ENCODE peak calls at places on chromosomes 5 and 9, in four cellular contexts. O, Q, R and D are unnamed samples.

GRCh38 chr5:142087920-142088679 is 20.5 kb upstream of the NDFIP1 start:
- DNase-seq in O (no peak), Q (no peak), R (no peak), D (no peak)

GRCh38 chr9:112887377-112887776 is 3.3 kb downstream of the SLC46A2 start:
- DNase-seq in O (no peak), Q (peak; percentile 22), R (no peak), D (peak; percentile 41)

GRCh38 chr9:27564685-27565084 is 8.6 kb downstream of the C9orf72 start:
- DNase-seq in O (no peak), Q (no peak), R (no peak), D (no peak)

GRCh38 chr9:138098908-138099791 is 221.6 kb downstream of the CACNA1B start:
- DNase-seq in O (no peak), Q (peak; percentile 43), R (no peak), D (peak; percentile 38)

GRCh38 chr9:13049223-13049622 is 230.3 kb downstream of the MPDZ start:
- DNase-seq in O (no peak), Q (no peak), R (peak; percentile 20), D (no peak)

GRCh38 chr9:96027271-96028131 is 152.0 kb downstream of the ERCC6L2 start:
- DNase-seq in O (no peak), Q (no peak), R (no peak), D (no peak)

GRCh38 chr5:171434874-171435273 is 15.4 kb downstream of the FGF18 start:
- DNase-seq in O (no peak), Q (no peak), R (no peak), D (no peak)

GRCh38 chr5:151164687-151165392 is 7.3 kb upstream of the ANXA6 start:
- DNase-seq in O (peak; percentile 60), Q (peak; percentile 85), R (peak; percentile 58), D (peak; percentile 79)

GRCh38 chr5:178288373-178289368 is 56.1 kb upstream of the PHYKPL start:
- DNase-seq in O (peak; percentile 61), Q (no peak), R (peak; percentile 1), D (no peak)

GRCh38 chr9:136407911-136408310 is 2.5 kb downstream of the ENTR1 start:
- DNase-seq in O (no peak), Q (no peak), R (no peak), D (no peak)

GRCh38 chr5:108003178-108003577 is 332.4 kb upstream of the EFNA5 start:
- DNase-seq in O (peak; percentile 26), Q (no peak), R (peak; percentile 54), D (no peak)

GRCh38 chr5:84477485-84477884 is 92.8 kb upstream of the EDIL3 start:
- DNase-seq in O (no peak), Q (no peak), R (no peak), D (no peak)

GRCh38 chr9:4508246-4508906 is 18.1 kb downstream of the SLC1A1 start:
- DNase-seq in O (peak; percentile 81), Q (no peak), R (peak; percentile 63), D (no peak)

GRCh38 chr5:128035689-128036088 is 47.9 kb upstream of the SLC12A2 start:
- DNase-seq in O (no peak), Q (no peak), R (no peak), D (no peak)

GRCh38 chr9:5633243-5633642 is 4.3 kb downstream of the RIC1 start:
- DNase-seq in O (peak; percentile 53), Q (no peak), R (peak; percentile 74), D (no peak)

GRCh38 chr9:98640394-98640793 is 68.3 kb downstream of the GABBR2 start:
- DNase-seq in O (no peak), Q (no peak), R (no peak), D (no peak)

GRCh38 chr9:68750786-68751185 is 45.7 kb downstream of the PIP5K1B start:
- DNase-seq in O (peak; percentile 4), Q (no peak), R (no peak), D (no peak)

GRCh38 chr9:118529210-118529609 is 825.0 kb downstream of the TLR4 start:
- DNase-seq in O (peak; percentile 37), Q (no peak), R (peak; percentile 52), D (no peak)

GRCh38 chr9:128892223-128892892 is 10.4 kb downstream of the LRRC8A start:
- DNase-seq in O (peak; percentile 97), Q (peak; percentile 96), R (peak; percentile 90), D (peak; percentile 88)

GRCh38 chr9:82133973-82134372 is 145.4 kb downstream of the SPATA31D1 start:
- DNase-seq in O (no peak), Q (no peak), R (peak; percentile 34), D (no peak)

GRCh38 chr5:112240011-112240410 is 179.1 kb downstream of the EPB41L4A start:
- DNase-seq in O (no peak), Q (no peak), R (peak; percentile 5), D (no peak)

GRCh38 chr9:135301271-135302263 is 178.0 kb upstream of the PPP1R26 start:
- DNase-seq in O (no peak), Q (no peak), R (no peak), D (no peak)

GRCh38 chr5:3010301-3010952 is 258.9 kb upstream of the IRX2 start:
- DNase-seq in O (peak; percentile 71), Q (peak; percentile 14), R (no peak), D (no peak)

GRCh38 chr9:113988385-113988784 is 89.7 kb downstream of the AMBP start:
- DNase-seq in O (no peak), Q (no peak), R (no peak), D (no peak)
- H3K27ac ChIP-seq in O (no peak overlapping the region), Q (peak overlapping the region; percentile 85), R (no peak overlapping the region), D (peak overlapping the region; percentile 35)

GRCh38 chr5:39760385-39761198 is 335.8 kb upstream of the DAB2 start:
- DNase-seq in O (peak; percentile 84), Q (no peak), R (peak; percentile 97), D (no peak)
- H3K4me3 ChIP-seq in O (no peak overlapping the region), Q (peak overlapping the region; percentile 41), R (peak overlapping the region; percentile 25), D (no peak overlapping the region)

DNA sequence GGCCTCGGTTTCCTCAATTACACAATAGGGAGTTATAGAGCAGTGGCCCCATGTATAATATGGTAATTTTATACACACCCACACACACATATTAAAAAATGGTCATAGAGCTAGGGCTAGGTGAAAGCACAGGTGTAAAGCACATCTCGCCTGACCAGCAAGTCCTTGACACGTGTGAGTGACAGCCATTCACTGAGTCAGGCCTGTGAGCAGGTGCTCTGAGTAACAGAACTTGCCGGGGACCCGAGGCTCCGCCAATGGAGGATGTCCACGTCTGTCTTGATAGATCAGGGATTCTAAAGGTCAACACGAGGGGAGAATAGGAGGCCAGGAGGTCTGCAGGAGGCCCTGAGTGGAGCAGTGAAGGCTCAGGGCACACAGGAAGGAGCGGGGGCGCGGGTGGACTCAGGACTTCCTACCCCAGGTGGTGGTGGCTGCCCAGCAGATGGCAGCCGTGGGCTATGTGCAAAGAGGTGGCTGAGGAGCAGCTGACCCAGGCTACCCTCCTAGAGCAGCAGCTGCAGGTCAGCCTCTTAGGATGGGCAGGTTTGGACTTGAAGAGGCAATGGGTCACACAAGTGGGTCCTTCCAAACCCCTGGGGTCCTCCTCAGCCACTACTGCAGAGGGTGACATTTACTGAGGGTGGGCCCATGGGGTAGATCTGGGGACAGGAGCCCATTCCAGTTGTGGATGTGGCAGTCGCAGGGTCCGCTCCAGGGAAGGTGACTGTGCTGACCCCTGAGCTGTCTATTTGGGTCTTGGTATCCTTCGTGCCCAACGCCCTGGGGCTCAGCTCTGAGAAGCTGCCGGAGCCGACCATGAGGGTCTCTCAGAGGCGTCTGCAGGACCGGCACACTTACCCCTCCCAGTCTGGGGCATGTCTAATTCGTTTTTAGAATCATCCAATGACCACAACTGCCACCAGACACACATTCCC is 45.9 kb downstream of the PRRT1B start:
- DNase-seq in O (peak; percentile 62), Q (peak; percentile 85), R (peak; percentile 63), D (peak; percentile 88)
- H3K27ac ChIP-seq in O (no peak overlapping the region), Q (peak overlapping the region; percentile 54), R (no peak overlapping the region), D (no peak overlapping the region)

DNA sequence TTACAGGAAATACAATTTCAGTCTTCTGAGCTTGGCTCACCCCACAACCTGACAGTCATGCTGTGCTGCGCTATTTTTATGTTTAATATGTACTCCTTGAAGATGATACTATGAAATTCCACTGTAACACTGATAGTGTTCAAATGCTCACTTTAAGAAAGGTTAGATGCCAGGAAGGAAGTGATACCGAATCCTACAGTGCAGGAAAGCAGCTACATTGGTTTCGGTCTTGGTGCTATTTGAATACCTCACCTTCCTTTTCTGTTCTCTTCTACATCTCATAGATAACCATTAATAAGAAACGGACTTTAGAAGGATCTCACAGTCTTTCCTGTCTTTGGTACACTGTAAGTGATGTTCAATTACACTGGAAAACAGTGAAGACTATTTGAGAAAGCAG is 117.6 kb downstream of the SEMA5A start:
- DNase-seq in O (no peak), Q (no peak), R (no peak), D (no peak)
- H3K4me3 ChIP-seq in O (no peak overlapping the region), Q (no peak overlapping the region), R (no peak overlapping the region), D (no peak overlapping the region)

GRCh38 chr5:493251-493701 is 31.0 kb downstream of the SLC9A3 start:
- DNase-seq in O (no peak), Q (no peak), R (no peak), D (no peak)

GRCh38 chr5:493758-494157 is 30.5 kb downstream of the SLC9A3 start:
- DNase-seq in O (no peak), Q (no peak), R (no peak), D (no peak)

GRCh38 chr5:491856-492155 is 32.4 kb downstream of the SLC9A3 start:
- DNase-seq in O (no peak), Q (no peak), R (no peak), D (no peak)

GRCh38 chr5:491119-491855 is 33.0 kb downstream of the SLC9A3 start:
- DNase-seq in O (no peak), Q (no peak), R (no peak), D (no peak)

DNA sequence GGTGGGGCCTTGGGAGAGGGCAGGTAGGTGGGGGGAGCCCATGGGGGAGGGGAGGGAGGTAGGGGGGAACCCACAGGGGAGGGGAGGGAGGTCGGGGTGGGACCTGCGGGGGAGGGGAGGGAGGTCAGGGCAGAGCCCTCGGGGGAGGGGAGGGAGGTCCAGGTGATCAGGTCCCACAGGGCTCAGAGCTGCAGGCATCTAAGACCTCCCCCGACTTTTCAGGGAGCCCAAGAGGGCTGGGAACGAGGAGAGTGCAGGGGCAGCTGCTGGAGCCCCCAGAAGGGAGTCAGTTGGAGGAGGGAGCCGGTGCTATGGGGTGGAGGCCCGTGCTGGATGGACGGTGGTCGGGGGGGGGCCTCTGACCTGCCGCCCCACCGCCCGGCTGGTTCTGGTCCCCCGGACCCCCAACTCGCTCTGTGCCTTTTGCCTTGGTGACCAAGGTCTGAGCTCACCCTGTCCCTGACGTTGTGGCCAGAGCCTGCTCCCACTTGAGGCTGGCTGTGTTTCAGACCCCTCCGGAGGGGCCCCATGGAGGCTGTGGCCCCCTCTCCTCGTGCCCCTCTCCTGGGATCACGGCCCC is 31.8 kb downstream of the SLC9A3 start:
- DNase-seq in O (no peak), Q (no peak), R (no peak), D (no peak)
- H3K27ac ChIP-seq in O (no peak overlapping the region), Q (no peak overlapping the region), R (no peak overlapping the region), D (no peak overlapping the region)